ENCODE peak calls at places on chromosomes 2 and 18, in six cellular contexts. M is HepG2, I is HCT116, D is K562, Z is GM12878, B is H1. E is an unnamed sample.

GRCh38 chr2:28684142-28684858 is 67.3 kb upstream of the PPP1CB start:
- DNase-seq in D (peak), M (peak), I (no peak), Z (no peak), B (no peak), E (no peak)

GRCh38 chr2:149410701-149411484 is 80.5 kb downstream of the LYPD6 start:
- DNase-seq in D (no peak), B (no peak), Z (no peak), M (no peak), I (no peak), E (no peak)

GRCh38 chr18:31424383-31424988 is 23.1 kb upstream of the DSG3 start:
- DNase-seq in M (peak), D (peak), I (peak), B (no peak), Z (no peak), E (peak)

GRCh38 chr2:19733390-19733789 is 168.4 kb downstream of the TTC32 start:
- DNase-seq in B (no peak), I (no peak), D (no peak), Z (no peak), M (no peak), E (no peak)

GRCh38 chr2:219836647-219837177 is 209.3 kb downstream of the SLC4A3 start:
- DNase-seq in Z (no peak), B (no peak), I (no peak), M (peak), D (no peak), E (no peak)

GRCh38 chr2:55923091-55923977 is at the start of gene EFEMP1:
- DNase-seq in M (no peak), B (no peak), I (no peak), D (no peak), Z (no peak), E (peak)

GRCh38 chr2:32262105-32262504 is 2.6 kb downstream of the NLRC4 start:
- DNase-seq in B (no peak), I (no peak), M (no peak), D (no peak), Z (no peak), E (no peak)

GRCh38 chr18:49018961-49019445 is 68.2 kb upstream of the SMAD7 start:
- DNase-seq in Z (no peak), B (no peak), D (no peak), I (no peak), M (no peak), E (no peak)

DNA sequence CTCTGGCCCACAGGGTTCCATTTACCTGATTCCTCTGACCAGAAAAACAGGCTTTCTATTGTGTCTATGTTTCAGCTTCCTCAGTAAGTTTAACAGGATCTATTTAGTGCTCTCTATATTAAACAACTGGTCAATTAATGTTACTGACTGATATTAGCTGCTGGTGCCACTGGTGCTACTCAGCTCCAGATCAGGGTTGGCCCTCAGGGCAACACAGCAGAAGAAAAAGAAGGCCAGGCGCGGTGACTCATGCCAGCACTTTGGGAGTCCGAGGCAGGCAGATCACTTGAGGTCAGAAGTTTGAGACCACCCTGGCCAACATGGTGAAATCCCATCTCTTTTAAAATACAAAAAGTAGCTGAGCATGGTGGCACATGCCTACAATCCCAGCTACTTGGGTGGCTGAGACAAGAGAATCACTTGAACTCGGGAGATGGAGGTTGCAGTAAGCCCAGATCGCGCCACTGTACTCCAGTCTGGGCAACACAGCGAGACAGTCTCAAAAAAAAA is 56.3 kb upstream of the CHAC2 start:
- DNase-seq in I (no peak), B (no peak), D (no peak), M (no peak), Z (no peak), E (no peak)
- TF ChIP-seq ATF3 in I (no peak), B (no peak), D (no peak), M (no peak), Z (no peak), E (no peak)

DNA sequence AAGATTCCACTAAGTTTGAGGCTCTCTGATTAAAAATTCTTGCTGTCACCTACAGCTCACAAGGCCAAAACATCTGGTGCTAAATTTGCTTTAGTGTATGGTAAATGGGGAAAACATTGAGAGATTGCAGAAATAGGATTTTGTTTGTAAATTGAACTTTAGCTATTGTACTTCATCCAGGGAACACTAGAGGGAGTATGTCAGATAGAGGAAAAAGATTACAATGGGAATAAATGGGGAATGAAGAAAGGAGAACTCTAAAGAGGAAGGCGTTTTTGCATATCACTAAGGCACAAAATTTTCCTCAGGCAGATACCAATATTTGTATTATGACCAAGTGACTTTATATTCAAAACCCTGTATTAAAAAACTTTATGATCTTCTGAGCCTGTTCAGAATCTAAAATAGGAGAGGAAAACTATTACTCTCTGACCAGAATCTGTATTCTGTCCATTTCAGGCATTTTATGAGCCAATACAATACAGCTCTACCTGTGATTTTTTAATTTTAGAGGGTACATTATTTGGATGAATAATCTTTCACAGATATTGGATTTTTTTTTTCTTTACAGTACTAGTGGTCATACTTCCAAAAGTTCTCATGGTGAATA is 52.3 kb upstream of the ITGB6 start:
- DNase-seq in D (peak), I (peak), B (no peak), Z (no peak), M (peak), E (no peak)
- TF ChIP-seq ATF3 in D (no peak), I (no peak), B (no peak), Z (no peak), M (no peak), E (no peak)

GRCh38 chr2:174841931-174842330 is 77.7 kb upstream of the CHRNA1 start:
- DNase-seq in B (no peak), Z (no peak), D (no peak), M (no peak), I (no peak), E (no peak)
- TF ChIP-seq ATF3 in B (no peak), Z (no peak), D (no peak), M (no peak), I (no peak), E (no peak)

DNA sequence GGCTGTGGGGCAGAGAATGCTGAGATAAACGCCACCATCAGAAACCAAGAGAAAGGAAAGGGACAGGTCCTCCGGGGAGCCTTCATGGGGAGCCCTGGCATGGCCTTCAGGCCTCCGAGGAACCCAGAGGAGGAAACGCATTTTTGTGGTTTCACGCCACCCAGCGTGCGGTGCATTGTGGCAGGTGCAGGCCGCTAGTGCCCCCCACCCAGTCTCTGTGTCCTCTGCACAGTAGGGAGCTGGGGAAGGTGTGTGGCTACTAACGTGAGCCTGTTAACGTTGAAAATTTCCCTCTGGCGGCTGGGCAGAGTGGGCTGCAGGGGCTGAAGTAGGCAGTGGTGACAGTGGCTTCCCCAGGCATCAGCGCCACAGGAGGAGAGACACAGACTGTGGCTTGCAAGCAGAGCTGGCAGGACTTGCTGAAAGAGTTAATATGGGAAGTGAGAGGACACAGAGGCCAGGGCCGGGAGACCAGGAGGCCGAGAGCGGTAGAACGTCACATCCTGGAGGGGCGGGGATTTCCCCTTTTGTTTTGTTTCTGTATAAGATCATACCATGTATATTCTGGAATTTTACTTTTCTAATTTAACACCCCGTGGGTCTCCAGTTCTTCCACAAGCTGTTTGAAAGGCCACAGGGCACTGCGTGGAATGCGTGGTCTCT is 166.9 kb downstream of the GBX2 start:
- DNase-seq in D (no peak), I (no peak), M (no peak), Z (no peak), B (no peak), E (no peak)
- TF ChIP-seq ATF3 in D (no peak), I (no peak), M (no peak), Z (no peak), B (no peak), E (no peak)